ENCODE peak calls at places on chromosomes 7 and 10, in seven cellular contexts. I, J, W, D, R, V and N are unnamed samples.
A peak's percentile ranks its signal among the peaks of the same experiment; 100 is the strongest.

GRCh38 chr7:84506151-84506550 is 311.6 kb upstream of the SEMA3A start:
- DNase-seq in R (no peak), D (no peak), I (peak; percentile 50), V (no peak), J (no peak), W (no peak), N (no peak)

GRCh38 chr10:4242561-4243035 is 457.6 kb upstream of the KLF6 start:
- DNase-seq in I (peak; percentile 78), R (no peak), J (no peak), V (no peak), W (peak; percentile 55), D (no peak), N (no peak)

GRCh38 chr7:100271716-100272537 is 35.6 kb upstream of the SPDYE3 start:
- DNase-seq in I (peak; percentile 95), W (peak; percentile 99), D (peak; percentile 97), R (peak; percentile 95), J (peak; percentile 95), V (peak; percentile 97), N (peak; percentile 100)

GRCh38 chr7:130899638-130900401 is 165.8 kb upstream of the KLF14 start:
- DNase-seq in D (no peak), J (no peak), W (no peak), R (no peak), I (no peak), V (no peak), N (peak; percentile 16)

GRCh38 chr7:114155106-114155765 is 236.4 kb upstream of the PPP1R3A start:
- DNase-seq in V (no peak), W (no peak), I (no peak), D (no peak), R (no peak), J (no peak), N (no peak)

GRCh38 chr7:87231243-87231642 is 11.7 kb upstream of the TMEM243 start:
- DNase-seq in D (no peak), V (no peak), J (no peak), I (no peak), W (peak; percentile 21), R (no peak), N (no peak)

GRCh38 chr7:72003236-72003635 is 408.9 kb downstream of the CALN1 start:
- DNase-seq in I (no peak), J (no peak), V (no peak), W (no peak), D (no peak), R (no peak), N (peak; percentile 13)

GRCh38 chr7:26567263-26567662 is 275.6 kb downstream of the SNX10 start:
- DNase-seq in D (no peak), I (no peak), W (no peak), V (no peak), R (no peak), J (no peak), N (no peak)

GRCh38 chr10:61761825-61762217 is 99.1 kb downstream of the CABCOCO1 start:
- DNase-seq in I (no peak), W (no peak), J (no peak), R (no peak), V (no peak), D (no peak), N (no peak)

GRCh38 chr10:98384531-98385133 is 30.4 kb downstream of the PYROXD2 start:
- DNase-seq in I (no peak), V (no peak), D (no peak), J (no peak), R (no peak), W (no peak), N (no peak)

GRCh38 chr10:90935581-90936292 is 14.8 kb upstream of the ANKRD1 start:
- DNase-seq in R (no peak), I (no peak), V (no peak), W (no peak), J (no peak), D (no peak), N (no peak)